ENCODE peak calls at places on chromosomes 1 and 21, in ten cellular contexts. X, L, Z, Q, S, A, P, C, F and G are unnamed samples.

GRCh38 chr21:31988492-31989285 is 115.9 kb downstream of the HUNK start:
- DNase-seq in X (no peak), L (no peak), Z (no peak), Q (no peak), S (peak; percentile 52), A (no peak), P (no peak), C (no peak), F (no peak), G (no peak)

GRCh38 chr1:15090373-15090772 is 63.2 kb upstream of the TMEM51 start:
- DNase-seq in X (no peak), L (no peak), Z (peak; percentile 83), Q (peak; percentile 94), S (no peak), A (peak; percentile 9), P (no peak), C (peak; percentile 43), F (no peak), G (peak; percentile 94)

GRCh38 chr21:41962425-41962966 is 8.7 kb upstream of the C2CD2 start:
- DNase-seq in X (no peak), L (no peak), Z (no peak), Q (peak; percentile 40), S (no peak), A (no peak), P (no peak), C (no peak), F (no peak), G (peak; percentile 33)

GRCh38 chr1:225607355-225607754 is 45.6 kb downstream of the ENAH start:
- DNase-seq in X (no peak), L (no peak), Z (no peak), Q (no peak), S (no peak), A (no peak), P (no peak), C (no peak), F (no peak), G (no peak)

GRCh38 chr1:89043940-89044339 is 21.1 kb downstream of the GBP1 start:
- DNase-seq in X (no peak), L (no peak), Z (no peak), Q (no peak), S (no peak), A (no peak), P (no peak), C (no peak), F (no peak), G (no peak)

GRCh38 chr1:30418426-30419245 is 304.7 kb downstream of the MATN1 start:
- DNase-seq in X (no peak), L (no peak), Z (peak; percentile 40), Q (no peak), S (no peak), A (no peak), P (no peak), C (no peak), F (no peak), G (peak; percentile 19)

GRCh38 chr1:29703596-29703995 is 467.3 kb downstream of the PTPRU start:
- DNase-seq in X (no peak), L (no peak), Z (no peak), Q (peak; percentile 70), S (peak; percentile 51), A (no peak), P (peak; percentile 62), C (peak; percentile 74), F (no peak), G (peak; percentile 74)

GRCh38 chr1:7595338-7595737 is 175.8 kb upstream of the VAMP3 start:
- DNase-seq in X (no peak), L (no peak), Z (no peak), Q (peak; percentile 66), S (no peak), A (no peak), P (no peak), C (no peak), F (no peak), G (no peak)

GRCh38 chr1:2170211-2170610 is 24.4 kb downstream of the FAAP20 start:
- DNase-seq in X (no peak), L (no peak), Z (no peak), Q (no peak), S (peak; percentile 71), A (no peak), P (no peak), C (no peak), F (no peak), G (no peak)

GRCh38 chr1:216193839-216194443 is 229.3 kb downstream of the USH2A start:
- DNase-seq in X (no peak), L (no peak), Z (no peak), Q (no peak), S (no peak), A (no peak), P (peak; percentile 43), C (no peak), F (no peak), G (no peak)

GRCh38 chr1:212179394-212180076 is 105.7 kb upstream of the PPP2R5A start:
- DNase-seq in X (no peak), L (no peak), Z (no peak), Q (no peak), S (peak; percentile 99), A (no peak), P (no peak), C (peak; percentile 22), F (peak; percentile 92), G (peak; percentile 82)

GRCh38 chr1:110134050-110134595 is 16.2 kb upstream of the SLC6A17 start:
- DNase-seq in X (no peak), L (no peak), Z (no peak), Q (no peak), S (no peak), A (no peak), P (no peak), C (no peak), F (no peak), G (no peak)

GRCh38 chr1:65791860-65792670 is 630 bp upstream of the PDE4B start:
- DNase-seq in X (no peak), L (peak; percentile 24), Z (no peak), Q (peak; percentile 75), S (peak; percentile 16), A (no peak), P (peak; percentile 91), C (no peak), F (no peak), G (peak; percentile 71)

GRCh38 chr1:23431431-23431830 is 6.9 kb upstream of the TCEA3 start:
- DNase-seq in X (no peak), L (no peak), Z (no peak), Q (no peak), S (no peak), A (no peak), P (no peak), C (no peak), F (no peak), G (peak; percentile 37)

GRCh38 chr1:28279721-28280120 is 20.4 kb downstream of the SESN2 start:
- DNase-seq in X (no peak), L (no peak), Z (no peak), Q (no peak), S (no peak), A (no peak), P (no peak), C (no peak), F (no peak), G (no peak)

GRCh38 chr1:16068356-16069270 is 4.8 kb downstream of the FAM131C start:
- DNase-seq in X (no peak), L (no peak), Z (no peak), Q (no peak), S (peak; percentile 13), A (no peak), P (no peak), C (no peak), F (no peak), G (no peak)

GRCh38 chr1:192350351-192350750 is 33.6 kb downstream of the RGS21 start:
- DNase-seq in X (no peak), L (no peak), Z (no peak), Q (no peak), S (no peak), A (no peak), P (peak; percentile 16), C (no peak), F (peak; percentile 10), G (no peak)

GRCh38 chr1:216368249-216368648 is 55.0 kb downstream of the USH2A start:
- DNase-seq in X (no peak), L (no peak), Z (no peak), Q (no peak), S (no peak), A (no peak), P (no peak), C (no peak), F (no peak), G (no peak)

GRCh38 chr1:182620924-182621585 is 16.9 kb upstream of the RGS16 start:
- DNase-seq in X (no peak), L (no peak), Z (no peak), Q (no peak), S (no peak), A (no peak), P (no peak), C (no peak), F (no peak), G (no peak)

GRCh38 chr1:43687301-43688108 is 19.8 kb upstream of the ST3GAL3 start:
- DNase-seq in X (no peak), L (no peak), Z (no peak), Q (no peak), S (peak; percentile 22), A (no peak), P (no peak), C (no peak), F (no peak), G (no peak)

GRCh38 chr1:56576880-56577858 is 2.2 kb downstream of the PLPP3 start:
- DNase-seq in X (no peak), L (no peak), Z (no peak), Q (peak; percentile 59), S (peak; percentile 60), A (no peak), P (peak; percentile 11), C (peak; percentile 66), F (no peak), G (no peak)

GRCh38 chr1:154595621-154596020 is 12.4 kb downstream of the ADAR start:
- DNase-seq in X (no peak), L (no peak), Z (no peak), Q (no peak), S (peak; percentile 63), A (no peak), P (no peak), C (peak; percentile 41), F (no peak), G (no peak)